ENCODE peak calls at places on chromosomes 16 and 17, in six cellular contexts. W is GOT3, C is NCI-H1105, A is aorta, Q is Calu3, X is T-helper 22 cell. D is an unnamed sample.

GRCh38 chr17:9998060-9998459 is 93.0 kb upstream of the RCVRN start:
- DNase-seq in W (no peak), C (no peak), A (no peak), Q (no peak), X (no peak), D (no peak)

GRCh38 chr16:89095401-89095974 is 1.8 kb downstream of the ACSF3 start:
- DNase-seq in W (no peak), C (no peak), A (no peak), Q (no peak), X (no peak), D (no peak)

GRCh38 chr17:48134912-48135480 is 27.4 kb downstream of the SNX11 start:
- DNase-seq in W (no peak), C (no peak), A (no peak), Q (no peak), X (no peak), D (peak; percentile 28)

GRCh38 chr16:31421587-31421986 is 6.6 kb downstream of the COX6A2 start:
- DNase-seq in W (no peak), C (no peak), A (peak; percentile 40), Q (no peak), X (no peak), D (no peak)

GRCh38 chr17:48756816-48757215 is 28.3 kb upstream of the HOXB13 start:
- DNase-seq in W (no peak), C (no peak), A (no peak), Q (no peak), X (no peak), D (no peak)

GRCh38 chr17:44219126-44219635 is 294 bp downstream of the UBTF start:
- DNase-seq in W (no peak), C (peak; percentile 41), A (peak; percentile 77), Q (peak; percentile 90), X (peak; percentile 56), D (peak; percentile 70)

GRCh38 chr17:74404218-74404617 is 27.7 kb upstream of the GPRC5C start:
- DNase-seq in W (no peak), C (no peak), A (no peak), Q (no peak), X (no peak), D (no peak)

GRCh38 chr16:30523768-30524574 is 2.4 kb downstream of the ZNF768 start:
- DNase-seq in W (no peak), C (no peak), A (no peak), Q (no peak), X (no peak), D (no peak)

GRCh38 chr16:9159839-9160550 is 68.6 kb downstream of the HAPSTR1 start:
- DNase-seq in W (no peak), C (no peak), A (peak; percentile 59), Q (peak; percentile 89), X (no peak), D (peak; percentile 76)

GRCh38 chr16:89908236-89908635 is 10.4 kb upstream of the MC1R start:
- DNase-seq in W (no peak), C (no peak), A (no peak), Q (no peak), X (no peak), D (no peak)

GRCh38 chr17:63418540-63418939 is 27.6 kb downstream of the CYB561 start:
- DNase-seq in W (no peak), C (no peak), A (no peak), Q (no peak), X (no peak), D (no peak)

GRCh38 chr16:85448557-85449194 is 164.4 kb upstream of the GSE1 start:
- DNase-seq in W (no peak), C (peak; percentile 85), A (no peak), Q (no peak), X (no peak), D (peak; percentile 98)

GRCh38 chr16:9534759-9535158 is 443.3 kb downstream of the HAPSTR1 start:
- DNase-seq in W (no peak), C (no peak), A (no peak), Q (no peak), X (no peak), D (no peak)

GRCh38 chr17:77217566-77217965 is 76.8 kb downstream of the SEC14L1 start:
- DNase-seq in W (no peak), C (no peak), A (peak; percentile 40), Q (no peak), X (no peak), D (no peak)

GRCh38 chr17:45241315-45242011 is 19.8 kb downstream of the FMNL1 start:
- DNase-seq in W (no peak), C (peak; percentile 82), A (no peak), Q (peak; percentile 83), X (no peak), D (no peak)

GRCh38 chr17:78883533-78884131 is 19.4 kb downstream of the CEP295NL start:
- DNase-seq in W (peak; percentile 74), C (no peak), A (peak; percentile 90), Q (peak; percentile 83), X (no peak), D (peak; percentile 47)

GRCh38 chr16:55021595-55022475 is 91.2 kb downstream of the IRX5 start:
- DNase-seq in W (no peak), C (no peak), A (no peak), Q (peak; percentile 40), X (no peak), D (peak; percentile 50)

GRCh38 chr16:8577678-8578304 is 12.5 kb downstream of the TMEM114 start:
- DNase-seq in W (no peak), C (no peak), A (no peak), Q (no peak), X (no peak), D (no peak)

GRCh38 chr16:86702824-86703588 is 124.7 kb downstream of the FOXL1 start:
- DNase-seq in W (no peak), C (no peak), A (no peak), Q (no peak), X (no peak), D (no peak)

GRCh38 chr17:41666336-41666680 is 22.4 kb upstream of the EIF1 start:
- DNase-seq in W (no peak), C (peak; percentile 80), A (peak; percentile 65), Q (peak; percentile 67), X (peak; percentile 81), D (no peak)

GRCh38 chr17:57986841-57987581 is 1.0 kb downstream of the VEZF1 start:
- DNase-seq in W (no peak), C (no peak), A (peak; percentile 61), Q (peak; percentile 38), X (peak; percentile 26), D (peak; percentile 40)

GRCh38 chr17:48738803-48739526 is 10.4 kb upstream of the HOXB13 start:
- DNase-seq in W (no peak), C (no peak), A (no peak), Q (peak; percentile 50), X (no peak), D (no peak)

GRCh38 chr17:20145567-20145966 is 136.4 kb downstream of the SPECC1 start:
- DNase-seq in W (no peak), C (no peak), A (no peak), Q (no peak), X (no peak), D (no peak)

GRCh38 chr17:68807998-68808772 is 147.0 kb downstream of the ABCA8 start:
- DNase-seq in W (no peak), C (no peak), A (no peak), Q (no peak), X (no peak), D (no peak)

GRCh38 chr17:80646328-80646727 is 101.7 kb downstream of the RPTOR start:
- DNase-seq in W (no peak), C (peak; percentile 19), A (no peak), Q (no peak), X (no peak), D (no peak)

GRCh38 chr16:1981972-1982574 is 804 bp upstream of the NOXO1 start:
- DNase-seq in W (no peak), C (no peak), A (no peak), Q (peak; percentile 91), X (no peak), D (no peak)

GRCh38 chr16:87936375-87937230 is at the start of gene CA5A:
- DNase-seq in W (no peak), C (no peak), A (no peak), Q (no peak), X (no peak), D (peak; percentile 66)

GRCh38 chr16:57265850-57266530 is 18.5 kb downstream of the PLLP start:
- DNase-seq in W (no peak), C (no peak), A (peak; percentile 63), Q (peak; percentile 65), X (no peak), D (no peak)

GRCh38 chr16:56919099-56919800 is 12.7 kb upstream of the HERPUD1 start:
- DNase-seq in W (no peak), C (no peak), A (no peak), Q (no peak), X (no peak), D (peak; percentile 29)

GRCh38 chr16:84254080-84254479 is 14.3 kb upstream of the KCNG4 start:
- DNase-seq in W (no peak), C (no peak), A (no peak), Q (no peak), X (no peak), D (no peak)

GRCh38 chr17:57939797-57940196 is 15.4 kb downstream of the CUEDC1 start:
- DNase-seq in W (no peak), C (peak; percentile 43), A (peak; percentile 71), Q (no peak), X (no peak), D (no peak)

GRCh38 chr17:55513885-55514590 is 2.8 kb upstream of the SMIM36 start:
- DNase-seq in W (no peak), C (peak; percentile 44), A (peak; percentile 59), Q (peak; percentile 68), X (peak; percentile 14), D (peak; percentile 59)

GRCh38 chr17:54455251-54455868 is 445.3 kb upstream of the TOM1L1 start:
- DNase-seq in W (no peak), C (no peak), A (no peak), Q (no peak), X (no peak), D (no peak)

GRCh38 chr16:7369181-7369580 is 36.5 kb downstream of the RBFOX1 start:
- DNase-seq in W (no peak), C (no peak), A (no peak), Q (no peak), X (no peak), D (no peak)

GRCh38 chr16:77600555-77600954 is 121.8 kb upstream of the NUDT7 start:
- DNase-seq in W (no peak), C (no peak), A (no peak), Q (no peak), X (no peak), D (no peak)